ENCODE peak calls at places on chromosomes 12 and 14, in four cellular contexts. Q is HepG2, U is H1, G is GM12878. F is an unnamed sample.

GRCh38 chr12:107103097-107103496 is 9.7 kb upstream of the CRY1 start:
- DNase-seq in Q (no peak), U (no peak), G (no peak), F (no peak)

GRCh38 chr12:94925206-94925605 is 78.3 kb downstream of the NDUFA12 start:
- DNase-seq in Q (no peak), U (no peak), G (no peak), F (no peak)

GRCh38 chr12:92439397-92439779 is 263.4 kb upstream of the PLEKHG7 start:
- DNase-seq in Q (no peak), U (no peak), G (no peak), F (no peak)

GRCh38 chr12:8078400-8078799 is 3.7 kb upstream of the NECAP1 start:
- DNase-seq in Q (no peak), U (no peak), G (no peak), F (peak; percentile 84)

GRCh38 chr12:1922075-1922709 is 3.7 kb upstream of the CACNA2D4 start:
- DNase-seq in Q (no peak), U (peak; percentile 53), G (no peak), F (no peak)

GRCh38 chr12:33245459-33245858 is 194.2 kb downstream of the SYT10 start:
- DNase-seq in Q (no peak), U (no peak), G (no peak), F (no peak)

GRCh38 chr12:1760566-1761382 is 59.6 kb upstream of the LRTM2 start:
- DNase-seq in Q (peak; percentile 95), U (no peak), G (no peak), F (no peak)

GRCh38 chr12:12240671-12241345 is 26.0 kb downstream of the LRP6 start:
- DNase-seq in Q (peak; percentile 96), U (no peak), G (no peak), F (no peak)

GRCh38 chr12:103783744-103784664 is 57.0 kb downstream of the NT5DC3 start:
- DNase-seq in Q (no peak), U (no peak), G (no peak), F (no peak)

GRCh38 chr14:27366596-27366995 is 768.8 kb upstream of the NOVA1 start:
- DNase-seq in Q (no peak), U (no peak), G (no peak), F (no peak)

GRCh38 chr12:12803186-12803585 is 10.0 kb upstream of the DDX47 start:
- DNase-seq in Q (peak; percentile 62), U (no peak), G (no peak), F (no peak)

GRCh38 chr12:97336896-97337751 is 125.5 kb upstream of the RMST start:
- DNase-seq in Q (no peak), U (no peak), G (no peak), F (no peak)

GRCh38 chr14:30982583-30982982 is 42.9 kb upstream of the AP4S1 start:
- DNase-seq in Q (no peak), U (no peak), G (no peak), F (no peak)

GRCh38 chr12:112992541-112993398 is 14.5 kb downstream of the OAS2 start:
- DNase-seq in Q (peak; percentile 63), U (peak; percentile 91), G (no peak), F (peak; percentile 70)

GRCh38 chr12:109999983-110000505 is 814 bp downstream of the ANKRD13A start:
- DNase-seq in Q (no peak), U (no peak), G (no peak), F (no peak)

GRCh38 chr12:27095346-27095745 is 13.0 kb upstream of the C12orf71 start:
- DNase-seq in Q (no peak), U (no peak), G (no peak), F (no peak)

GRCh38 chr14:64733321-64733720 is 29.1 kb downstream of the PLEKHG3 start:
- DNase-seq in Q (no peak), U (no peak), G (no peak), F (no peak)

GRCh38 chr12:12488823-12489528 is 73.7 kb downstream of the DUSP16 start:
- DNase-seq in Q (peak; percentile 77), U (no peak), G (no peak), F (no peak)

GRCh38 chr14:61812347-61813100 is 50.3 kb downstream of the SNAPC1 start:
- DNase-seq in Q (no peak), U (peak; percentile 67), G (no peak), F (no peak)

GRCh38 chr12:69059465-69060457 is 126.8 kb upstream of the CPM start:
- DNase-seq in Q (no peak), U (no peak), G (no peak), F (no peak)
- TF ChIP-seq YY1 in Q (no peak), U (no peak), G (no peak), F (no peak)

DNA sequence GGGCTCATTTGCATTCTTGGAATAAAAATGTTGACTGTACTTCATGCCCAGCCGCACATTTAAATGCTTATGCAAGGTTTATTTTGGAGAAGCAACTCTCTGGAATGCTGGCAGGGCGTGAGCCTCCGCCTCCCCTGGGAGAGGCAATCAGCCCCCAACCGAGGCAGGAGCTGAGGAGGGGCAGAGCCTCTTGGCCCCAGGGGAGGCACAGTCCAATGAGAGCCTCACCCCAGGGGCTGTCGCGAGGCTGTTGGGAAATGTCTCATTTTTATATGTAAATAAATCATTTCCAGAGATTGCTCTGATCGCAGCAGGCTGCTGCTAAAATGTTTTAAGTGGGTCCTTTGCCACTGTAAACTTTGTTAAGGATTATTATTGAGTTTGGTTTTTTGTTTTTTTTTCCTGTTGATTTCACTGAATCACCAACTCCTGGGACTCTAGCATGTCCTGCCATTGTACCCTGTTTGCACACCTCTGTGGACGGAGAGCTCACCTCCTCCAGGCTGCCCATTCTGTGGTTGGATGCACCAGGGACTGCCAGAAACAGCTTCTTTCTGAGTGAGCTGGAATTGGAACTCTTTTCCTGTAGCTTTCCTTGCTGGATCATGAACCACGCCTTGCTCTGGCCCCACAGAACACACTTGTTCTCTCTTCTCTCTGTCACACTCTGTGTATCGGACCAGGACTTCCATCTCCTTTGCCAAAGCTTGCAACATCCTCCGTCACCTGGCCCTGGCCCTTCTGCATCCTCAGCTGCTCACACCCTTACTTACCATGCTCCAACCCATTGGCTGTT is 46.9 kb upstream of the FAM181A start:
- DNase-seq in Q (no peak), U (no peak), G (no peak), F (no peak)
- TF ChIP-seq SUZ12 in Q (no peak), U (no peak), G (no peak), F (no peak)

DNA sequence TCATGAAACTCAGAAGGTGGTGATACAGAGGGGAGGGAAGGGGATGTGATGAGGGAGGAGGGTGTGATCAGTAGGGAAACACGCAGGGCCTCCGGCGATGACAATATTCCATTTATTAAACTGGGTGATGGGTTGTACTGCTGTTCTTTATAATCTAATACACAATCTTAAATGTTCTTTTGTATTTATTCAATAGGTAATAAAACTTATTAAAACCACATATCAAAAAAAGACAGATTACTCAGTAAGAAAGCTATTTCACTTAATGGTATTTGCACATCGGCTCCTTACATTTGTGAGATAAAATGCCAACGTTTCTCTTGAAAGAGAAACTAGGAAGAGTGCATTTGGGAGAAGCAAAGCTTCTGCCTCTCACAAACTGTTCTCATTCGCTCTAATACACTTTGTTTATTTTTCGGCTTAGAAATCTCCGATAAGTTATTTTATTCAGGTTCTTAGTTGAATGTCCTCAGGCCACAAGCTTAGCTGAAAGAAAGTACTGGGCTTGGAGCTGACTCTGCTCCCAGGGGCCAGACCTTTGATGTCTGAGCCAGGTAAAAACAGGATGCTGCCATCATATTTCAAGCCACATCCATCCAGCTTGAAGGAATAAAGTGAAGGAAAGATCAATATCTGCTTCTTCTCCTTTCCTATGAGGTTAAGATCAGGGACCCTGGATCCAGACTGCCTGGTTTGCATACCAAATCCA is 17.5 kb downstream of the STON2 start:
- DNase-seq in Q (no peak), U (no peak), G (no peak), F (no peak)
- TF ChIP-seq YY1 in Q (no peak), U (no peak), G (no peak), F (no peak)

GRCh38 chr12:76010732-76011458 is 20.7 kb downstream of the PHLDA1 start:
- DNase-seq in Q (peak; percentile 81), U (no peak), G (no peak), F (no peak)

GRCh38 chr12:76014007-76014406 is 17.6 kb downstream of the PHLDA1 start:
- DNase-seq in Q (no peak), U (no peak), G (no peak), F (no peak)

GRCh38 chr12:76013603-76014002 is 18.0 kb downstream of the PHLDA1 start:
- DNase-seq in Q (no peak), U (no peak), G (no peak), F (no peak)

GRCh38 chr12:76008438-76008837 is 23.1 kb downstream of the PHLDA1 start:
- DNase-seq in Q (no peak), U (no peak), G (no peak), F (no peak)

DNA sequence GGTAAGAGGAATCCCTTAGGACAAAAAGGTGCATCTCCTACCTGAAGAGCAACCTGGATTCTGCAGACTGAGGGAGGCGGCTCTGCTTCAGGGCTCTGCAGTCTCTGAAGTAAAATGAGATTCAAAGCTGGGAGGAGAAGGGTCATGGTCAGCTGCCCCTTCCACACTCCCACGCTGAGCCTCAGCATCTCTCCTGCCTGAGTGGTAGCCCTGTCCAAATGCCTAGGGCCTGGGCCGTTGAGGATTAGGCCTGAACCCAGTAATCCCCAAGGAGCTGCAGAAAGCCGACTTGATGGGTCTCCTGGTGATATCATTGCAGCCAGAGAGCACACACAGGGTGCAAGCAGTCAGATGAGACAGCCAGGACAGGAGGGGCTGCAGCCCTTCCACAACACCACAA is 18.9 kb downstream of the PHLDA1 start:
- DNase-seq in Q (no peak), U (no peak), G (no peak), F (no peak)
- TF ChIP-seq SUZ12 in Q (no peak), U (no peak), G (no peak), F (no peak)

GRCh38 chr14:97218713-97219355 is 421.7 kb downstream of the VRK1 start:
- DNase-seq in Q (no peak), U (peak; percentile 78), G (no peak), F (no peak)
- TF ChIP-seq YY1 in Q (no peak), U (no peak), G (no peak), F (no peak)

DNA sequence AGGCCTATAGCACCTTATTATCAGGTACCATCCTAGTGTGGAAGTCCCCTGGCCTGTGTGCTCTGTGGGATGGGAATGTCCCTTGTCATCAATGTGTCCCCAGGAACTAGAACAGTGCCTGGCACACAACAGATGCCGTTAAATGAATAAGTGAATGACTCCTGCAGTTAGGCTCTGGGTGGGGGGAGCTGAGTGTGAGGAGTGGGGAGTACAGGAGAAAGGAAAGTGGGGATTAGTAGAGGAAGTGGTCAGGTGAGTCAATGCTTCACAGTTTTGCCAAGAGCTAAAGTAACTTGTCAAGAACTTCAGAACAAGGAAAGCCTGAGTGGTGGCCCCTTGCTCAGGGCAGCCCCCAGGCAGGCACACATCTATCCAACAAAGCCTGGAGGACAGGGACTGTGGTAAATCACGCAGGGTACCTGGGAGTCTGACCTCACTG is 33.4 kb downstream of the DAD1 start:
- DNase-seq in Q (no peak), U (no peak), G (peak; percentile 84), F (no peak)
- TF ChIP-seq SUZ12 in Q (no peak), U (no peak), G (no peak), F (no peak)